ENCODE peak calls at places on chromosomes 12 and 14, in eight cellular contexts. N is H9; G is lung; S is CD8-positive, alpha-beta T cell; T is adrenal gland; Y is mammary epithelial cell; A is Peyer's patch; W is fibroblast of lung. U is an unnamed sample. For H3K9me3, the result is how much of the 10 kb centered on the place peaks cover.

GRCh38 chr14:72644038-72644437 is 249.9 kb downstream of the DPF3 start:
- DNase-seq in N (no peak), G (no peak), S (no peak), T (no peak), Y (no peak), A (no peak), W (no peak), U (no peak)

GRCh38 chr14:58574623-58575022 is 63.1 kb upstream of the DACT1 start:
- DNase-seq in N (no peak), G (no peak), S (no peak), T (no peak), Y (no peak), A (no peak), W (no peak), U (no peak)

GRCh38 chr12:48903363-48903981 is 21.8 kb downstream of the FKBP11 start:
- DNase-seq in N (no peak), G (peak), S (no peak), T (no peak), Y (no peak), A (no peak), W (no peak), U (no peak)

GRCh38 chr12:54173066-54173726 is 15.6 kb downstream of the SMUG1 start:
- DNase-seq in N (peak), G (no peak), S (no peak), T (no peak), Y (peak), A (peak), W (peak), U (peak)

GRCh38 chr14:101105045-101105444 is 201.5 kb upstream of the RTL1 start:
- DNase-seq in N (no peak), G (peak), S (no peak), T (no peak), Y (no peak), A (no peak), W (no peak), U (no peak)

GRCh38 chr12:79547044-79547734 is 143.6 kb downstream of the PAWR start:
- DNase-seq in N (peak), G (peak), S (no peak), T (no peak), Y (peak), A (no peak), W (no peak), U (no peak)

GRCh38 chr14:90576981-90577660 is 180.3 kb downstream of the CALM1 start:
- DNase-seq in N (no peak), G (no peak), S (no peak), T (no peak), Y (no peak), A (peak), W (no peak), U (no peak)

GRCh38 chr12:132170094-132170636 is 25.9 kb downstream of the NOC4L start:
- DNase-seq in N (no peak), G (no peak), S (no peak), T (no peak), Y (no peak), A (no peak), W (peak), U (no peak)

GRCh38 chr12:107079172-107080011 is 14.0 kb downstream of the CRY1 start:
- DNase-seq in N (no peak), G (no peak), S (no peak), T (no peak), Y (peak), A (no peak), W (peak), U (no peak)

GRCh38 chr12:76455582-76456345 is 103.8 kb downstream of the OSBPL8 start:
- DNase-seq in N (no peak), G (no peak), S (no peak), T (peak), Y (peak), A (no peak), W (peak), U (no peak)

GRCh38 chr14:103016071-103016470 is 41.3 kb downstream of the CDC42BPB start:
- DNase-seq in N (peak), G (no peak), S (no peak), T (peak), Y (no peak), A (no peak), W (no peak), U (no peak)

DNA sequence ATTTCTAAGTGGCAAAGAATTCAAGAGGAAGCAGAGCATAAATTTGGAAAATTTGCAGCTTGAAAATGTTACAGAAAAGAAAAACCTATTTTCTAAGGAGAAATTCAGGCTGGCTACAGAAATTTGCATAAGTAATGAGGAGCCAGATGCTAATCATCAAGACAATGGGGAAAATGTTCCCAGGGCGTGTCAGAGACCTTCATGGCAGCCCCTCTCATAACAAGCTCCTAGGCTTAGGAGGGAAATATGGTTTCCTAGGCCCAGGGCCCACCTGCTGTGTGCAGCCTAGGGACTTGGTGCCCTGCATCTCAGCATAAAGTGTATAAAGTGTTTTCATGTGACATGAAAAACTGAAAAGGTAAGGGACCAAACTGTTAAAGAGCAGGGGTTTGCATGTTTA is 1796.3 kb upstream of the FLRT2 start:
- DNase-seq in N (no peak), G (no peak), S (no peak), T (no peak), Y (no peak), A (no peak), W (no peak), U (no peak)
- H3K9me3 ChIP-seq in N (under half), G (under half), S (under half), T (under half), Y (under half), A (under half), W (under half), U (under half)

GRCh38 chr12:7212678-7213077 is 23.2 kb downstream of the PEX5 start:
- DNase-seq in N (no peak), G (no peak), S (no peak), T (no peak), Y (no peak), A (no peak), W (no peak), U (no peak)

GRCh38 chr12:7207866-7208612 is 18.6 kb downstream of the PEX5 start:
- DNase-seq in N (no peak), G (no peak), S (no peak), T (no peak), Y (no peak), A (no peak), W (no peak), U (no peak)

GRCh38 chr12:7206691-7207090 is 17.2 kb downstream of the PEX5 start:
- DNase-seq in N (no peak), G (no peak), S (no peak), T (no peak), Y (no peak), A (no peak), W (no peak), U (no peak)

GRCh38 chr12:7209958-7210357 is 20.5 kb downstream of the PEX5 start:
- DNase-seq in N (no peak), G (no peak), S (no peak), T (no peak), Y (no peak), A (no peak), W (no peak), U (no peak)

GRCh38 chr12:7210642-7211151 is 21.2 kb downstream of the PEX5 start:
- DNase-seq in N (no peak), G (no peak), S (no peak), T (no peak), Y (no peak), A (no peak), W (no peak), U (no peak)
- H3K9me3 ChIP-seq in N (under half), G (under half), S (under half), T (under half), Y (under half), A (under half), W (under half), U (under half)

GRCh38 chr12:34292736-34293625 is 270.7 kb downstream of the ALG10 start:
- DNase-seq in N (no peak), G (no peak), S (no peak), T (peak), Y (no peak), A (peak), W (no peak), U (peak)
- H3K9me3 ChIP-seq in N (half or more), G (under half), S (under half), T (under half), Y (half or more), A (under half), W (under half), U (under half)

GRCh38 chr14:43003845-43004244 is 1397.2 kb downstream of the LRFN5 start:
- DNase-seq in N (no peak), G (no peak), S (no peak), T (no peak), Y (no peak), A (no peak), W (peak), U (no peak)

GRCh38 chr14:43005807-43006206 is 1399.1 kb downstream of the LRFN5 start:
- DNase-seq in N (no peak), G (no peak), S (no peak), T (no peak), Y (no peak), A (no peak), W (peak), U (no peak)

DNA sequence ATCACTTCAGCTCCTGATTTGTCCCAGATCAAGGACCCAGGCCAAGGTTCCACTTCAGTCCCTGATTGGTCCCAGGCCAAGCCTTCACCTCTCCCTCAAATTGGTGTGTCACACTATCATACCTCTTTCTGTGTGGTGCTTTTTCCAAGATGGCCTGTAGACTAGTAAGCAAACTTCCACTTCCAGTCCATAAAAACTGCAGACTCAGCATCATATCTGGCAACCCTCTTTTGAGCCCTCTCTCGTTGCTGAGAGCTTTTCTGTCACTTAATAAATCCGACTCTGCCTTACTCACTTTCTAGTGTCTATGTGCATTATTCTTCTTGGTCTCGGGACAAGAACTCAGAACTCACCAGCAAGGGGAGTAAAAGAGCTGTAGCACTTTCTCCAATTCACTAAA is 1395.1 kb downstream of the LRFN5 start:
- DNase-seq in N (no peak), G (no peak), S (no peak), T (no peak), Y (no peak), A (no peak), W (peak), U (no peak)
- H3K9me3 ChIP-seq in N (half or more), G (under half), S (under half), T (under half), Y (under half), A (under half), W (under half), U (under half)

GRCh38 chr14:26595922-26596721 is 1.7 kb downstream of the NOVA1 start:
- DNase-seq in N (no peak), G (no peak), S (no peak), T (no peak), Y (no peak), A (no peak), W (peak), U (no peak)

GRCh38 chr14:26596722-26597030 is 1.2 kb downstream of the NOVA1 start:
- DNase-seq in N (peak), G (no peak), S (no peak), T (no peak), Y (no peak), A (no peak), W (peak), U (no peak)

GRCh38 chr14:26598672-26599131 is 869 bp upstream of the NOVA1 start:
- DNase-seq in N (no peak), G (no peak), S (no peak), T (no peak), Y (no peak), A (no peak), W (no peak), U (no peak)

GRCh38 chr14:26598081-26598671 is 343 bp upstream of the NOVA1 start:
- DNase-seq in N (peak), G (peak), S (no peak), T (peak), Y (no peak), A (peak), W (peak), U (no peak)

DNA sequence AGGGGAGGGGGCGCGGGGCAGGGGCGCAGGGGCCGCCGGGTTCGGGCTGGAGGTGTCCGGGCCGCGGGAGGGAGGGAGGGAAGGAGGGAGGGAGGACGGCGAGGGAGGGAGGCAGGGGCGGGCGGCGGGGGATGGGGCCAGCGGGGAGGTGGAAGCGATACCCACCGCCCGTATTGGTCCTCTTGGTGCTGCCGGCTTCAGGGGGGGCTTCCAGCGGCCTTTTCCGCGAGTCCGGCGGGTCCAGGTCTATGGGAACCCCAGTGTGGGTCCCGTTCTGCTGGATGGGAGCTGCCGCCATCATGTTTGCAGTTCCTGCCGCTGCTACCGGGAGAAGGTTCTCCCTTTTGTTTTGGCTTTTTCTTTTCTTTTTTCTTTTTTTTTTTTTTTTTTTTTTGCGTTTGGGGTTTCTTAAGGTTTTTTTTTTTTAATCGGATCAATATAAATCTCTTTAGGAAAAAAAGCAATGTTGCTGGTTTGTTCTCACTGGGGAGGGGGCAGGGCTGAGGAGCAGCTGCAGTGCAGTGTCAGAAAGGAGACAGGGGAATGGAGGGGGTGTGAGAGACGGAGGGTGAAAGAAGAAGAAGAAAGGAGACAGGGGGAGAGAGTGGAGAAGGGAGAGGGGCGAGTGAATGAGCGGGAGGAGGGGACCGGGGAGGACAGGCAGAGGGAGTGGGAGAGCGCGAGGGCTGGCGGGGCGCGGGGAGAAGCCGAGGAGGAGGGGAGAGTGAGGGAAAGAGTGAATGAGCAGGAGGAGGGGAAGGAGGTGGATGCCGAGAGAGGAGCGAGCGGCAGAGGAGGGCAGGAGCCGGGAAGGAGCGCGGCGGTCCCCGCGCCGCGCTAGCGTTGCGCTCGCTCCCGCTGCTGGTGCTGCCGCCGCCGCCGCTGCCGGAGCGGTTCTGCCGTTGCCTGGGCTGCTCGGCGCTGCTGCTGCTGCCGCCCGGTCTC is at the start of gene NOVA1:
- DNase-seq in N (peak), G (no peak), S (no peak), T (peak), Y (no peak), A (peak), W (peak), U (no peak)
- H3K9me3 ChIP-seq in N (under half), G (under half), S (under half), T (under half), Y (under half), A (under half), W (under half), U (under half)